ENCODE peak calls at places on chromosomes 5 and 9, in eight cellular contexts. I is HTR-8/SVneo; A is activated CD4-positive, alpha-beta T cell treated with anti-CD3 and anti-CD28 coated beads, Interleukin-2, amount 50 U/mL, for 24 hours; D is HuH-7; C is KG1; Q is effector memory CD8-positive, alpha-beta T cell; E is posterior cingulate gyrus; K is activated effector memory CD4-positive, alpha-beta T cell treated with anti-CD3 and anti-CD28 coated beads, Interleukin-2, amount 50 U/mL, for 16 hours. X is an unnamed sample.

GRCh38 chr9:133167096-133167695 is 3.5 kb upstream of the GBGT1 start:
- DNase-seq in E (peak), D (no peak), Q (no peak), C (no peak), A (no peak), I (no peak), K (no peak), X (no peak)

GRCh38 chr9:71355884-71356283 is 234.5 kb upstream of the TRPM3 start:
- DNase-seq in A (no peak), K (no peak), C (no peak), Q (no peak), E (no peak), I (no peak), D (no peak), X (no peak)

GRCh38 chr9:36939655-36940578 is 94.2 kb downstream of the PAX5 start:
- DNase-seq in K (no peak), A (no peak), E (no peak), C (no peak), I (no peak), Q (no peak), D (no peak), X (no peak)

GRCh38 chr5:146947181-146947941 is 68.8 kb upstream of the PPP2R2B start:
- DNase-seq in Q (no peak), K (no peak), A (no peak), C (no peak), E (no peak), D (peak), I (peak), X (peak)

GRCh38 chr5:67808340-67808739 is 407.2 kb upstream of the PIK3R1 start:
- DNase-seq in D (no peak), K (no peak), A (no peak), C (no peak), Q (no peak), I (no peak), E (no peak), X (peak)

GRCh38 chr9:97307091-97307490 is 368 bp upstream of the CCDC180 start:
- DNase-seq in E (peak), D (no peak), C (no peak), I (no peak), A (peak), Q (no peak), K (no peak), X (peak)

GRCh38 chr9:9791621-9792020 is 821.2 kb downstream of the PTPRD start:
- DNase-seq in K (no peak), I (no peak), E (no peak), A (no peak), C (no peak), Q (no peak), D (no peak), X (no peak)

GRCh38 chr9:34984049-34984448 is 5.5 kb upstream of the DNAJB5 start:
- DNase-seq in D (peak), I (peak), A (no peak), K (no peak), E (no peak), C (no peak), Q (no peak), X (no peak)

GRCh38 chr5:16784843-16785791 is 151.0 kb downstream of the MYO10 start:
- DNase-seq in D (no peak), C (no peak), K (peak), E (peak), I (no peak), Q (no peak), A (peak), X (no peak)

GRCh38 chr9:135568026-135568425 is 6.5 kb downstream of the PAEP start:
- DNase-seq in I (no peak), Q (no peak), E (peak), D (no peak), A (no peak), C (no peak), K (no peak), X (no peak)

GRCh38 chr5:75017971-75018370 is 34.4 kb downstream of the GCNT4 start:
- DNase-seq in K (no peak), Q (no peak), E (no peak), A (no peak), C (no peak), D (no peak), I (no peak), X (no peak)

GRCh38 chr9:96327694-96328352 is 25.8 kb upstream of the HSD17B3 start:
- DNase-seq in Q (peak), A (peak), E (no peak), I (peak), C (peak), D (peak), K (no peak), X (no peak)

GRCh38 chr9:136860933-136861873 is 4.9 kb downstream of the EDF1 start:
- DNase-seq in D (no peak), K (no peak), A (no peak), E (peak), I (no peak), Q (no peak), C (no peak), X (peak)

GRCh38 chr5:146832985-146833732 is 45.4 kb downstream of the PPP2R2B start:
- DNase-seq in C (no peak), K (no peak), E (no peak), I (no peak), D (no peak), A (no peak), Q (no peak), X (no peak)

GRCh38 chr5:123083298-123083697 is 5.7 kb upstream of the PRDM6 start:
- DNase-seq in Q (no peak), I (no peak), D (no peak), A (no peak), C (no peak), K (no peak), E (no peak), X (no peak)

GRCh38 chr9:33024126-33024965 is 727 bp upstream of the DNAJA1 start:
- DNase-seq in A (peak), E (peak), Q (no peak), D (no peak), I (no peak), C (no peak), K (peak), X (peak)

GRCh38 chr5:170631471-170632195 is 127.8 kb downstream of the KCNIP1 start:
- DNase-seq in K (peak), C (no peak), Q (no peak), I (no peak), E (peak), D (peak), A (no peak), X (peak)

GRCh38 chr5:33890633-33891032 is 1.2 kb downstream of the ADAMTS12 start:
- DNase-seq in E (no peak), K (no peak), A (no peak), Q (no peak), C (no peak), D (no peak), I (peak), X (no peak)

GRCh38 chr5:25095261-25095660 is 450.5 kb upstream of the CDH10 start:
- DNase-seq in Q (no peak), A (no peak), C (no peak), K (no peak), D (no peak), I (no peak), E (no peak), X (no peak)

GRCh38 chr9:28264368-28264767 is 691.1 kb upstream of the C9orf72 start:
- DNase-seq in E (no peak), A (no peak), I (no peak), K (no peak), C (no peak), D (no peak), Q (no peak), X (no peak)

GRCh38 chr9:78031271-78031825 is at the start of gene GNAQ:
- DNase-seq in K (no peak), Q (peak), D (no peak), C (no peak), A (no peak), I (no peak), E (peak), X (no peak)

GRCh38 chr5:129204525-129204924 is 110.0 kb downstream of the ISOC1 start:
- DNase-seq in I (no peak), E (no peak), C (no peak), K (no peak), Q (no peak), D (no peak), A (no peak), X (no peak)

GRCh38 chr9:127038531-127038930 is 83.9 kb downstream of the ANGPTL2 start:
- DNase-seq in D (no peak), C (no peak), A (no peak), K (no peak), Q (no peak), I (no peak), E (no peak), X (no peak)

GRCh38 chr5:64384761-64385160 is 121.1 kb upstream of the RGS7BP start:
- DNase-seq in I (peak), C (no peak), E (no peak), D (peak), Q (no peak), K (no peak), A (no peak), X (no peak)

GRCh38 chr9:114200721-114201300 is 45.5 kb downstream of the COL27A1 start:
- DNase-seq in Q (no peak), I (no peak), K (no peak), A (no peak), E (peak), D (no peak), C (no peak), X (no peak)

GRCh38 chr9:108565651-108566378 is 290.0 kb downstream of the ACTL7B start:
- DNase-seq in Q (no peak), C (peak), I (peak), K (no peak), D (peak), A (no peak), E (peak), X (no peak)

GRCh38 chr9:130298663-130299279 is 33.2 kb downstream of the HMCN2 start:
- DNase-seq in C (no peak), E (peak), I (peak), D (peak), Q (no peak), A (no peak), K (no peak), X (no peak)

GRCh38 chr9:133696036-133696435 is 42.1 kb downstream of the SARDH start:
- DNase-seq in K (no peak), D (no peak), C (no peak), E (peak), A (no peak), I (no peak), Q (no peak), X (no peak)

GRCh38 chr9:93132287-93132927 is 1.6 kb downstream of the NINJ1 start:
- DNase-seq in Q (no peak), K (peak), I (no peak), D (no peak), C (no peak), A (no peak), E (peak), X (peak)

GRCh38 chr5:82308997-82309670 is 31.0 kb upstream of the RPS23 start:
- DNase-seq in I (no peak), D (no peak), A (no peak), K (no peak), E (no peak), C (no peak), Q (no peak), X (no peak)

GRCh38 chr9:132670816-132671371 is 630 bp downstream of the GTF3C4 start:
- DNase-seq in I (no peak), E (no peak), K (peak), Q (peak), D (peak), C (no peak), A (peak), X (peak)

GRCh38 chr9:99044827-99045226 is 60.1 kb upstream of the TGFBR1 start:
- DNase-seq in I (no peak), A (no peak), Q (no peak), E (no peak), C (no peak), D (no peak), K (no peak), X (no peak)

GRCh38 chr5:64690417-64691151 is at the start of gene SHISAL2B:
- DNase-seq in Q (no peak), D (peak), K (no peak), I (peak), A (no peak), C (no peak), E (peak), X (no peak)

GRCh38 chr5:84382363-84383295 is 2.1 kb downstream of the EDIL3 start:
- DNase-seq in A (no peak), C (peak), K (no peak), I (no peak), Q (no peak), D (peak), E (peak), X (peak)

GRCh38 chr5:169064093-169064492 is 236.8 kb downstream of the SLIT3 start:
- DNase-seq in I (no peak), A (no peak), E (no peak), D (no peak), Q (no peak), K (no peak), C (no peak), X (no peak)

GRCh38 chr5:67578011-67578410 is 381.4 kb upstream of the CD180 start:
- DNase-seq in C (no peak), K (no peak), E (no peak), I (no peak), Q (no peak), D (no peak), A (no peak), X (no peak)